ENCODE peak calls at places on chromosomes 3 and 15, in eight cellular contexts. Y is upper lobe of right lung, F is ovary, D is psoas muscle, T is cardiac muscle cell, I is endodermal cell, M is endothelial cell of umbilical vein, O is ascending aorta. J is an unnamed sample.

GRCh38 chr15:101675796-101676582 is 23.8 kb upstream of the TM2D3 start:
- DNase-seq in Y (no peak), F (no peak), D (no peak), T (no peak), I (peak; percentile 60), M (peak; percentile 7), O (no peak), J (peak; percentile 72)

GRCh38 chr15:83920115-83920514 is 266.2 kb downstream of the ADAMTSL3 start:
- DNase-seq in Y (no peak), F (no peak), D (no peak), T (no peak), I (no peak), M (no peak), O (no peak), J (no peak)

GRCh38 chr15:67548532-67548852 is 6.0 kb downstream of the MAP2K5 start:
- DNase-seq in Y (no peak), F (no peak), D (no peak), T (no peak), I (no peak), M (no peak), O (no peak), J (no peak)

GRCh38 chr15:60070838-60071493 is 66.9 kb downstream of the FOXB1 start:
- DNase-seq in Y (no peak), F (no peak), D (no peak), T (no peak), I (no peak), M (peak; percentile 88), O (no peak), J (peak; percentile 89)

GRCh38 chr3:64244011-64244942 is 19.0 kb upstream of the PRICKLE2 start:
- DNase-seq in Y (no peak), F (no peak), D (no peak), T (no peak), I (peak; percentile 63), M (peak; percentile 41), O (no peak), J (peak; percentile 40)

GRCh38 chr15:58742424-58743160 is 6.9 kb downstream of the ADAM10 start:
- DNase-seq in Y (no peak), F (no peak), D (no peak), T (peak; percentile 21), I (no peak), M (peak; percentile 83), O (no peak), J (no peak)

GRCh38 chr3:54733615-54734014 is 194.2 kb downstream of the LRTM1 start:
- DNase-seq in Y (no peak), F (no peak), D (no peak), T (no peak), I (no peak), M (no peak), O (no peak), J (no peak)

GRCh38 chr3:123347691-123348264 is 101.1 kb downstream of the ADCY5 start:
- DNase-seq in Y (peak; percentile 42), F (peak; percentile 28), D (no peak), T (no peak), I (no peak), M (no peak), O (no peak), J (peak; percentile 6)

GRCh38 chr15:64004582-64004981 is 41.7 kb downstream of the DAPK2 start:
- DNase-seq in Y (no peak), F (no peak), D (no peak), T (no peak), I (no peak), M (no peak), O (no peak), J (peak; percentile 87)

GRCh38 chr15:74785716-74786032 is 3.8 kb downstream of the CSK start:
- DNase-seq in Y (no peak), F (no peak), D (no peak), T (no peak), I (no peak), M (no peak), O (no peak), J (no peak)

GRCh38 chr15:83904107-83904720 is 250.3 kb downstream of the ADAMTSL3 start:
- DNase-seq in Y (no peak), F (peak; percentile 43), D (no peak), T (peak; percentile 14), I (no peak), M (no peak), O (no peak), J (no peak)

GRCh38 chr3:79390352-79390751 is 377.4 kb downstream of the ROBO1 start:
- DNase-seq in Y (no peak), F (no peak), D (no peak), T (no peak), I (no peak), M (no peak), O (no peak), J (no peak)

GRCh38 chr3:171811059-171811912 is 1.0 kb upstream of the PLD1 start:
- DNase-seq in Y (no peak), F (no peak), D (no peak), T (no peak), I (no peak), M (peak; percentile 74), O (no peak), J (peak; percentile 93)

GRCh38 chr15:100878601-100879000 is 1.0 kb upstream of the ALDH1A3 start:
- DNase-seq in Y (no peak), F (no peak), D (no peak), T (no peak), I (peak; percentile 78), M (no peak), O (no peak), J (no peak)

GRCh38 chr3:30232546-30232945 is 373.9 kb upstream of the TGFBR2 start:
- DNase-seq in Y (no peak), F (no peak), D (no peak), T (no peak), I (no peak), M (no peak), O (no peak), J (no peak)

GRCh38 chr3:148344522-148344921 is 353.2 kb upstream of the AGTR1 start:
- DNase-seq in Y (no peak), F (no peak), D (no peak), T (no peak), I (no peak), M (no peak), O (no peak), J (no peak)
- H3K4me1 ChIP-seq in Y (no peaks in the 10 kb centered on the region), F (no peaks in the 10 kb centered on the region), D (no peaks in the 10 kb centered on the region), T (no peaks in the 10 kb centered on the region), I (no peaks in the 10 kb centered on the region), M (no peaks in the 10 kb centered on the region), O (no peaks in the 10 kb centered on the region), J (no peaks in the 10 kb centered on the region)

GRCh38 chr15:62588930-62589655 is 424.0 kb upstream of the C2CD4B start:
- DNase-seq in Y (no peak), F (no peak), D (no peak), T (no peak), I (no peak), M (peak; percentile 36), O (no peak), J (no peak)
- TF ChIP-seq CTCF in Y (no peak), F (no peak), D (no peak), T (no peak), I (no peak), M (no peak), O (no peak), J (no peak)

GRCh38 chr3:37942646-37943045 is 47.9 kb upstream of the VILL start:
- DNase-seq in Y (no peak), F (no peak), D (no peak), T (no peak), I (no peak), M (no peak), O (no peak), J (no peak)
- H3K4me1 ChIP-seq in Y (peaks cover 33% of the 10 kb centered on the region), F (peaks cover 39% of the 10 kb centered on the region), D (peaks cover 7% of the 10 kb centered on the region), T (peaks cover 6% of the 10 kb centered on the region), I (no peaks in the 10 kb centered on the region), M (peaks cover 27% of the 10 kb centered on the region), O (peaks cover 15% of the 10 kb centered on the region), J (peaks cover 23% of the 10 kb centered on the region)

DNA sequence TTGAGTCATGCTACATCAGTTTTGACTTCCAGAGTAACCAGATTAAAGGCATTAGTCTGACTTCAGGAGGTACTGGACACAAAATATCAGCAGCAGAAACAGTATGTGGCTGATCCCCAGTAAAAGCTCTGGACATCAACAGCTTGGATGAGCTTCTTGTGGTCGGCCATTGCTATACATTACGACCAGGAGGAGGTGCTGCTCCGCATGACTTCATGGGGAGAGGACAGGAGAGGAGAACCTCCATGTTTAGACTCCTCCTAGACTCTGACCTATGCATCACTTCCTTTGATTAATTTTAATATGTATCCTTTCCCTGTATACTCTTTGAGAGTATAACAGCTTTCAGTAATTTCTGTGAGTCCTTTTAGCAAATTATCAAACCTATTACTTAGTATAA is 285.6 kb upstream of the ARHGEF26 start:
- DNase-seq in Y (no peak), F (no peak), D (no peak), T (no peak), I (peak; percentile 65), M (no peak), O (no peak), J (peak; percentile 32)
- TF ChIP-seq CTCF in Y (no peak), F (no peak), D (no peak), T (no peak), I (peak; percentile 64), M (no peak), O (no peak), J (peak; percentile 52)

GRCh38 chr15:99731336-99732267 is 1.6 kb downstream of the LYSMD4 start:
- DNase-seq in Y (no peak), F (peak; percentile 47), D (no peak), T (no peak), I (peak; percentile 77), M (no peak), O (no peak), J (no peak)
- H3K4me1 ChIP-seq in Y (peaks cover 22% of the 10 kb centered on the region), F (peaks cover 4% of the 10 kb centered on the region), D (peaks cover 37% of the 10 kb centered on the region), T (peaks cover 22% of the 10 kb centered on the region), I (peaks cover 7% of the 10 kb centered on the region), M (peaks cover 5% of the 10 kb centered on the region), O (no peaks in the 10 kb centered on the region), J (no peaks in the 10 kb centered on the region)

DNA sequence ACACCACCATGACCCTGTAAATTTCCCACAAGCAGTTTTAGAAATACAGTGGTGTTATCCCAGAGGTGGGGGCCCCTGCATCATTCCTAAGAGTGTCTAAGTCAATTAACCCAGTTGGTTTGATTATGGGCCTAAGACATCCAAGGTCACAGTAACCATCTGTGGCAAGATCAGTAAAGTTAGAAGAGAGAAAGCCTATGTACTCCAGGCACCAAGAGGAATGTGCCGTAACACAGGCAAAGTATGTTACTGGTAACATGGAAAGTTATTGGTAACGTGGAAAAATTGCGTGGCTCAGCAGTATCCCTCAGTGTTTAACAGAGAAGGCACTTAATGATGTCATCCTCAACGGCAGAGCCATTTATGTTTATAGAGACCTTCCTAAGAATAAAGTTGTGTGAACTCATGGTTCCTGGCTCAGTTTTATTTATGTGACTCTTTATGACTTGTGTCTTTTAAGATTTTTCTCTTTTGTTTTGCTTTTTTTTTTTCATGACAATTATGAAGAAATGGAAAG is 144.1 kb upstream of the RASGRP1 start:
- DNase-seq in Y (no peak), F (no peak), D (no peak), T (no peak), I (no peak), M (peak; percentile 21), O (no peak), J (no peak)
- TF ChIP-seq CTCF in Y (no peak), F (no peak), D (no peak), T (no peak), I (no peak), M (no peak), O (no peak), J (no peak)

GRCh38 chr15:93656041-93656440 is 567.0 kb upstream of the RGMA start:
- DNase-seq in Y (no peak), F (no peak), D (no peak), T (no peak), I (no peak), M (no peak), O (no peak), J (peak; percentile 1)

GRCh38 chr15:93658026-93658790 is 569.2 kb upstream of the RGMA start:
- DNase-seq in Y (no peak), F (no peak), D (no peak), T (no peak), I (no peak), M (no peak), O (no peak), J (no peak)
- H3K4me1 ChIP-seq in Y (no peaks in the 10 kb centered on the region), F (no peaks in the 10 kb centered on the region), D (no peaks in the 10 kb centered on the region), T (no peaks in the 10 kb centered on the region), I (no peaks in the 10 kb centered on the region), M (no peaks in the 10 kb centered on the region), O (no peaks in the 10 kb centered on the region), J (no peaks in the 10 kb centered on the region)